ENCODE peak calls at places on chromosomes 5 and 9, in six cellular contexts. G is lower lobe of right lung, B is caudate nucleus, R is breast epithelium, C is kidney, Y is hepatocyte. U is an unnamed sample.

GRCh38 chr5:141880961-141881801 is 3.0 kb upstream of the PCDH1 start:
- DNase-seq in G (no peak), B (no peak), R (no peak), C (peak; percentile 54), Y (peak; percentile 3), U (no peak)

GRCh38 chr5:124783794-124784193 is 37.4 kb upstream of the ZNF608 start:
- DNase-seq in G (no peak), B (no peak), R (no peak), C (no peak), Y (no peak), U (no peak)

GRCh38 chr9:25453876-25454275 is 224.4 kb downstream of the TUSC1 start:
- DNase-seq in G (no peak), B (no peak), R (no peak), C (no peak), Y (no peak), U (no peak)

GRCh38 chr5:75568202-75568601 is 43.1 kb upstream of the ANKDD1B start:
- DNase-seq in G (no peak), B (no peak), R (no peak), C (no peak), Y (no peak), U (no peak)

GRCh38 chr9:15211994-15212501 is 95.0 kb downstream of the TTC39B start:
- DNase-seq in G (no peak), B (no peak), R (no peak), C (no peak), Y (no peak), U (no peak)

GRCh38 chr5:150053231-150053626 is 33.1 kb downstream of the CSF1R start:
- DNase-seq in G (no peak), B (no peak), R (no peak), C (no peak), Y (no peak), U (no peak)

GRCh38 chr5:128402506-128402905 is 135.5 kb downstream of the FBN2 start:
- DNase-seq in G (no peak), B (no peak), R (no peak), C (no peak), Y (no peak), U (no peak)

GRCh38 chr5:29296548-29296947 is 1896.9 kb upstream of the CDH6 start:
- DNase-seq in G (peak; percentile 28), B (no peak), R (no peak), C (peak; percentile 66), Y (peak; percentile 4), U (no peak)

DNA sequence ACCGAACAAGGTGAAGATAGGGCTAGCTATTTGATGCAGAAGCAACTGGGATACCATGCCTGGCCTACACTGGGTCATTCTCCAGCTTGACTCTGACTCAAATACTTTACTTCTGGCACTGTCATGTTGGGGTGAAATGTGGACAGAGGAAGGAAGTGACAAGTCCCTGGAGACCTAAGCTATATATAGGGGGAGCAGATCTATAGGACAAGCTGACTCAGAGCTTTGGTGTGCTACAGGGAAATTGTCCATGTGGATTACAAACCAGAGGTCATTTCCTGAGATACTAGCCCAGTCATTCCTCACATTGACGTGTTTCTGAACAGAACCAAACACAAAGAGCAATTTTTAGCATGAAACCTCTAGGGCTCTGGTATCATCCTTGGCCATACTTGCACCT is 531.6 kb upstream of the CLINT1 start:
- DNase-seq in G (no peak), B (no peak), R (no peak), C (no peak), Y (no peak), U (no peak)
- H3K27ac ChIP-seq in G (no peak overlapping the region), B (no peak overlapping the region), R (no peak overlapping the region), C (no peak overlapping the region), Y (no peak overlapping the region), U (no peak overlapping the region)

GRCh38 chr9:19232830-19233194 is 2.3 kb downstream of the DENND4C start:
- DNase-seq in G (no peak), B (no peak), R (no peak), C (no peak), Y (peak; percentile 10), U (no peak)
- H3K27ac ChIP-seq in G (no peak overlapping the region), B (no peak overlapping the region), R (peak overlapping the region; percentile 99), C (no peak overlapping the region), Y (peak overlapping the region; percentile 97), U (peak overlapping the region; percentile 98)

DNA sequence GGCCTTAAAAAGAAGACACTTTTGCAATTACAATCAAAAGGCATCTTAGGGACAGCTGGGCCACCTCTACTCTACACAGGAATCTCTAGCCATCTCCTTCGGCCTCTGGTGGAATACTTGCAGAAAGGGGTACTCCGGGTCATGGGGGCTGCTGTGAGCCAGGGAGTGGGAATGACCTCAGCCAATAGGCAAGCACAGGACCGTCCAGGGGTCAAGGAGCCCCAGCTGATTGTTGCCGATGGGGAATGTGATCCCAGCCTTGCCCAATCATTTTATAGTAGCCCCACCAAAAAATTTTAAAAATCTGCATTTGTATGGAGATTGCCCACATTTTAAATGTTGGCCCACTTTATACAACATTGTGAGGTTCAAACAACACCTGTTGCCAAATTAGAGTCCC is 16.9 kb upstream of the SLC36A3 start:
- DNase-seq in G (no peak), B (no peak), R (no peak), C (no peak), Y (no peak), U (no peak)
- H3K27ac ChIP-seq in G (no peak overlapping the region), B (no peak overlapping the region), R (no peak overlapping the region), C (no peak overlapping the region), Y (no peak overlapping the region), U (no peak overlapping the region)

GRCh38 chr5:132267166-132267739 is 9.8 kb downstream of the PDLIM4 start:
- DNase-seq in G (no peak), B (no peak), R (no peak), C (no peak), Y (no peak), U (no peak)
- H3K27ac ChIP-seq in G (no peak overlapping the region), B (peak overlapping the region; percentile 1), R (peak overlapping the region; percentile 90), C (no peak overlapping the region), Y (no peak overlapping the region), U (no peak overlapping the region)